ENCODE peak calls at places on chromosomes 12 and 14, in eight cellular contexts. One of them, this sample, is unnamed.
A peak's percentile ranks its signal among the peaks of the same experiment; 100 is the strongest.

GRCh38 chr12:97944576-97944975 is 482.0 kb downstream of the RMST start:
- DNase-seq in CD4-positive, alpha-beta T cell: no peak
- DNase-seq in IMR-90: no peak
- DNase-seq in B cell: no peak
- DNase-seq in lower leg skin: no peak
- DNase-seq in osteocyte: no peak
- DNase-seq in fibroblast of pulmonary artery: no peak
- DNase-seq in gastrocnemius medialis: no peak
- DNase-seq in this sample: peak; percentile 6

GRCh38 chr14:67564236-67564635 is 31.1 kb downstream of the PLEKHH1 start:
- DNase-seq in CD4-positive, alpha-beta T cell: no peak
- DNase-seq in IMR-90: no peak
- DNase-seq in B cell: no peak
- DNase-seq in lower leg skin: no peak
- DNase-seq in osteocyte: no peak
- DNase-seq in fibroblast of pulmonary artery: no peak
- DNase-seq in gastrocnemius medialis: no peak
- DNase-seq in this sample: peak; percentile 40

GRCh38 chr14:99538275-99538674 is 57.1 kb downstream of the CCNK start:
- DNase-seq in CD4-positive, alpha-beta T cell: no peak
- DNase-seq in IMR-90: peak; percentile 25
- DNase-seq in B cell: no peak
- DNase-seq in lower leg skin: no peak
- DNase-seq in osteocyte: no peak
- DNase-seq in fibroblast of pulmonary artery: no peak
- DNase-seq in gastrocnemius medialis: no peak
- DNase-seq in this sample: no peak

GRCh38 chr12:49052451-49053208 is 8.0 kb downstream of the KMT2D start:
- DNase-seq in CD4-positive, alpha-beta T cell: no peak
- DNase-seq in IMR-90: no peak
- DNase-seq in B cell: no peak
- DNase-seq in lower leg skin: no peak
- DNase-seq in osteocyte: no peak
- DNase-seq in fibroblast of pulmonary artery: no peak
- DNase-seq in gastrocnemius medialis: no peak
- DNase-seq in this sample: no peak

GRCh38 chr12:105235299-105235746 is 651 bp downstream of the APPL2 start:
- DNase-seq in CD4-positive, alpha-beta T cell: no peak
- DNase-seq in IMR-90: peak; percentile 26
- DNase-seq in B cell: no peak
- DNase-seq in lower leg skin: no peak
- DNase-seq in osteocyte: no peak
- DNase-seq in fibroblast of pulmonary artery: no peak
- DNase-seq in gastrocnemius medialis: no peak
- DNase-seq in this sample: peak; percentile 39

GRCh38 chr12:50110127-50110761 is 1.8 kb upstream of the COX14 start:
- DNase-seq in CD4-positive, alpha-beta T cell: no peak
- DNase-seq in IMR-90: no peak
- DNase-seq in B cell: peak; percentile 46
- DNase-seq in lower leg skin: no peak
- DNase-seq in osteocyte: no peak
- DNase-seq in fibroblast of pulmonary artery: no peak
- DNase-seq in gastrocnemius medialis: peak; percentile 50
- DNase-seq in this sample: peak; percentile 2

GRCh38 chr12:26058308-26058707 is 66.5 kb downstream of the BHLHE41 start:
- DNase-seq in CD4-positive, alpha-beta T cell: no peak
- DNase-seq in IMR-90: no peak
- DNase-seq in B cell: peak; percentile 21
- DNase-seq in lower leg skin: no peak
- DNase-seq in osteocyte: no peak
- DNase-seq in fibroblast of pulmonary artery: no peak
- DNase-seq in gastrocnemius medialis: no peak
- DNase-seq in this sample: no peak

GRCh38 chr12:95608252-95609033 is 57.2 kb upstream of the USP44 start:
- DNase-seq in CD4-positive, alpha-beta T cell: no peak
- DNase-seq in IMR-90: peak; percentile 76
- DNase-seq in B cell: no peak
- DNase-seq in lower leg skin: peak; percentile 88
- DNase-seq in osteocyte: no peak
- DNase-seq in fibroblast of pulmonary artery: peak; percentile 54
- DNase-seq in gastrocnemius medialis: peak; percentile 13
- DNase-seq in this sample: peak; percentile 83

GRCh38 chr12:89379839-89380467 is 27.7 kb upstream of the DUSP6 start:
- DNase-seq in CD4-positive, alpha-beta T cell: no peak
- DNase-seq in IMR-90: no peak
- DNase-seq in B cell: no peak
- DNase-seq in lower leg skin: no peak
- DNase-seq in osteocyte: no peak
- DNase-seq in fibroblast of pulmonary artery: no peak
- DNase-seq in gastrocnemius medialis: no peak
- DNase-seq in this sample: no peak

GRCh38 chr12:28578361-28578760 is 388.1 kb downstream of the CCDC91 start:
- DNase-seq in CD4-positive, alpha-beta T cell: no peak
- DNase-seq in IMR-90: no peak
- DNase-seq in B cell: no peak
- DNase-seq in lower leg skin: no peak
- DNase-seq in osteocyte: no peak
- DNase-seq in fibroblast of pulmonary artery: no peak
- DNase-seq in gastrocnemius medialis: no peak
- DNase-seq in this sample: peak; percentile 29

GRCh38 chr14:54002653-54003052 is 46.0 kb upstream of the BMP4 start:
- DNase-seq in CD4-positive, alpha-beta T cell: no peak
- DNase-seq in IMR-90: peak; percentile 74
- DNase-seq in B cell: no peak
- DNase-seq in lower leg skin: no peak
- DNase-seq in osteocyte: no peak
- DNase-seq in fibroblast of pulmonary artery: peak; percentile 24
- DNase-seq in gastrocnemius medialis: no peak
- DNase-seq in this sample: no peak

GRCh38 chr14:104843442-104844305 is 21.4 kb upstream of the CEP170B start:
- DNase-seq in CD4-positive, alpha-beta T cell: no peak
- DNase-seq in IMR-90: no peak
- DNase-seq in B cell: no peak
- DNase-seq in lower leg skin: no peak
- DNase-seq in osteocyte: no peak
- DNase-seq in fibroblast of pulmonary artery: no peak
- DNase-seq in gastrocnemius medialis: no peak
- DNase-seq in this sample: no peak

GRCh38 chr14:95524706-95525512 is 8.5 kb upstream of the SYNE3 start:
- DNase-seq in CD4-positive, alpha-beta T cell: no peak
- DNase-seq in IMR-90: peak; percentile 71
- DNase-seq in B cell: no peak
- DNase-seq in lower leg skin: peak; percentile 45
- DNase-seq in osteocyte: no peak
- DNase-seq in fibroblast of pulmonary artery: no peak
- DNase-seq in gastrocnemius medialis: no peak
- DNase-seq in this sample: peak; percentile 74

GRCh38 chr14:95522116-95522515 is 5.7 kb upstream of the SYNE3 start:
- DNase-seq in CD4-positive, alpha-beta T cell: no peak
- DNase-seq in IMR-90: no peak
- DNase-seq in B cell: no peak
- DNase-seq in lower leg skin: peak; percentile 75
- DNase-seq in osteocyte: no peak
- DNase-seq in fibroblast of pulmonary artery: no peak
- DNase-seq in gastrocnemius medialis: no peak
- DNase-seq in this sample: no peak

GRCh38 chr14:95522556-95522955 is 6.1 kb upstream of the SYNE3 start:
- DNase-seq in CD4-positive, alpha-beta T cell: no peak
- DNase-seq in IMR-90: no peak
- DNase-seq in B cell: no peak
- DNase-seq in lower leg skin: no peak
- DNase-seq in osteocyte: no peak
- DNase-seq in fibroblast of pulmonary artery: no peak
- DNase-seq in gastrocnemius medialis: no peak
- DNase-seq in this sample: no peak

GRCh38 chr14:95523051-95523817 is 6.8 kb upstream of the SYNE3 start:
- DNase-seq in CD4-positive, alpha-beta T cell: peak; percentile 39
- DNase-seq in IMR-90: peak; percentile 55
- DNase-seq in B cell: no peak
- DNase-seq in lower leg skin: peak; percentile 49
- DNase-seq in osteocyte: no peak
- DNase-seq in fibroblast of pulmonary artery: peak; percentile 49
- DNase-seq in gastrocnemius medialis: no peak
- DNase-seq in this sample: no peak

GRCh38 chr14:95523818-95524448 is 7.5 kb upstream of the SYNE3 start:
- DNase-seq in CD4-positive, alpha-beta T cell: no peak
- DNase-seq in IMR-90: peak; percentile 89
- DNase-seq in B cell: no peak
- DNase-seq in lower leg skin: peak; percentile 76
- DNase-seq in osteocyte: no peak
- DNase-seq in fibroblast of pulmonary artery: peak; percentile 76
- DNase-seq in gastrocnemius medialis: no peak
- DNase-seq in this sample: no peak
- TF ChIP-seq CTCF in CD4-positive, alpha-beta T cell: peak; percentile 42
- TF ChIP-seq CTCF in IMR-90: no peak
- TF ChIP-seq CTCF in B cell: no peak
- TF ChIP-seq CTCF in lower leg skin: no peak
- TF ChIP-seq CTCF in osteocyte: no peak
- TF ChIP-seq CTCF in fibroblast of pulmonary artery: no peak
- TF ChIP-seq CTCF in gastrocnemius medialis: no peak
- TF ChIP-seq CTCF in this sample: no peak

DNA sequence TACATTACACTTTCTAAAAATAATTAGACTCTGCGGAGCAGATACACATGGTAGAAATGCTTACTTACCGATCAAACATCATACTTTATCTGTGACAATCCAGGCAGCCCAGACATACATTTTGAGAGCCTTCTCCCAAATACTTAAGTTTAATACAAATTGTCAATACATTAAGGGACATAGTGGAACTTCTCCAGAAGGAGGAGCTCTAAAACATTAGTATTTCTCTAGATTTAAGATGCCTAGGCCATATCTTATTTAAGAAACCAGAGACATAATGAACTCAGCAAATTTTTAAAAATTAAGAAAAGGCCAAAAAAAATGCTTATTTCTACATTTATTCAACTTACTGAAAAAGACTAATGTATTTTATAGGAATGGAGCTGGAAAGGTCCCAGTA is 16.1 kb downstream of the ACSM4 start:
- DNase-seq in CD4-positive, alpha-beta T cell: no peak
- DNase-seq in IMR-90: no peak
- DNase-seq in B cell: no peak
- DNase-seq in lower leg skin: no peak
- DNase-seq in osteocyte: no peak
- DNase-seq in fibroblast of pulmonary artery: no peak
- DNase-seq in gastrocnemius medialis: no peak
- DNase-seq in this sample: no peak
- TF ChIP-seq CTCF in CD4-positive, alpha-beta T cell: no peak
- TF ChIP-seq CTCF in IMR-90: peak; percentile 26
- TF ChIP-seq CTCF in B cell: no peak
- TF ChIP-seq CTCF in lower leg skin: no peak
- TF ChIP-seq CTCF in osteocyte: peak; percentile 29
- TF ChIP-seq CTCF in fibroblast of pulmonary artery: no peak
- TF ChIP-seq CTCF in gastrocnemius medialis: no peak
- TF ChIP-seq CTCF in this sample: no peak

GRCh38 chr14:89695846-89696245 is 258.7 kb downstream of the EFCAB11 start:
- DNase-seq in CD4-positive, alpha-beta T cell: no peak
- DNase-seq in IMR-90: no peak
- DNase-seq in B cell: no peak
- DNase-seq in lower leg skin: no peak
- DNase-seq in osteocyte: no peak
- DNase-seq in fibroblast of pulmonary artery: no peak
- DNase-seq in gastrocnemius medialis: no peak
- DNase-seq in this sample: no peak

GRCh38 chr14:89684139-89684538 is 267.1 kb upstream of the FOXN3 start:
- DNase-seq in CD4-positive, alpha-beta T cell: no peak
- DNase-seq in IMR-90: no peak
- DNase-seq in B cell: no peak
- DNase-seq in lower leg skin: no peak
- DNase-seq in osteocyte: no peak
- DNase-seq in fibroblast of pulmonary artery: no peak
- DNase-seq in gastrocnemius medialis: no peak
- DNase-seq in this sample: no peak

GRCh38 chr14:89688520-89688919 is 266.0 kb downstream of the EFCAB11 start:
- DNase-seq in CD4-positive, alpha-beta T cell: no peak
- DNase-seq in IMR-90: peak; percentile 22
- DNase-seq in B cell: no peak
- DNase-seq in lower leg skin: no peak
- DNase-seq in osteocyte: no peak
- DNase-seq in fibroblast of pulmonary artery: peak; percentile 21
- DNase-seq in gastrocnemius medialis: no peak
- DNase-seq in this sample: no peak

DNA sequence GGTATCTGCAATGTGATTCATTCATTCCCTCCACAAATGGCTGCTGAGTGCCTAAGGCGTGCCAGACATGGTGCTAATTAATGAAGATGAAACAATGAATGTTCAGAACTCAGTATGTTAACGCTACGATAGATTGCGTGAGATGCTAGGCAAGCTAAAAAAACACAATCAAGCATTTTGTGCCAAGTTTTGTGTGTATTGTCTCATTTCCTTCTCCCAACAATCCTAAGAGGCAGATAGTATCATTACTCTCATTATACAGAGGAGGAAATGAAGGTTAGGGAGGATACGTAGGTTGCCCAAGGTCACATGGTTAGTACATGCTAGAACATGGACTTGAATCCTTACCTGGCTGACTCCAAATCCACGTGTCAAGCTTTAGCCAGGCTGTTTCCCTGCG is 264.4 kb downstream of the EFCAB11 start:
- DNase-seq in CD4-positive, alpha-beta T cell: no peak
- DNase-seq in IMR-90: no peak
- DNase-seq in B cell: no peak
- DNase-seq in lower leg skin: no peak
- DNase-seq in osteocyte: no peak
- DNase-seq in fibroblast of pulmonary artery: no peak
- DNase-seq in gastrocnemius medialis: no peak
- DNase-seq in this sample: no peak
- TF ChIP-seq CTCF in CD4-positive, alpha-beta T cell: no peak
- TF ChIP-seq CTCF in IMR-90: no peak
- TF ChIP-seq CTCF in B cell: no peak
- TF ChIP-seq CTCF in lower leg skin: no peak
- TF ChIP-seq CTCF in osteocyte: no peak
- TF ChIP-seq CTCF in fibroblast of pulmonary artery: no peak
- TF ChIP-seq CTCF in gastrocnemius medialis: no peak
- TF ChIP-seq CTCF in this sample: no peak

DNA sequence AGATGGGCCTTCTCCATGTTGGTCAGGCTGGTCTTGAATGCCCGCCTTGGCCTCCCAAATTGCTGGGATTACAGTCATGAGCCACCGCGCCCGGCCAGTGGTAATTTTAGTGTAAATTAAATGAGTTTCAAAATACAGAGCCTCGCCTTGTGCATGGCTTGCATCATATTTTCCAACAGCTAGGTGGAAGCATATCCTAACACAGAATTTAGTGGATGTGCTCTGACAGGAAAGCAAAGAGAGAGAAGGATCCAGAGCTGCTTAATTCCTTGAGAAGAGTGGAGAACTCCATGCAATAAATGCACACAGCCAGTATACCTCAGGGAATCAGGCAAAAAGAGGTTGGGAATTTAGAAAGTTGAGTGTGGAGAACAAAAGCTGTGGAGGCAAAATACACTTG is 2.5 kb downstream of the OR6C2 start:
- DNase-seq in CD4-positive, alpha-beta T cell: no peak
- DNase-seq in IMR-90: no peak
- DNase-seq in B cell: no peak
- DNase-seq in lower leg skin: no peak
- DNase-seq in osteocyte: no peak
- DNase-seq in fibroblast of pulmonary artery: no peak
- DNase-seq in gastrocnemius medialis: no peak
- DNase-seq in this sample: no peak
- TF ChIP-seq CTCF in CD4-positive, alpha-beta T cell: no peak
- TF ChIP-seq CTCF in IMR-90: no peak
- TF ChIP-seq CTCF in B cell: no peak
- TF ChIP-seq CTCF in lower leg skin: no peak
- TF ChIP-seq CTCF in osteocyte: no peak
- TF ChIP-seq CTCF in fibroblast of pulmonary artery: no peak
- TF ChIP-seq CTCF in gastrocnemius medialis: no peak
- TF ChIP-seq CTCF in this sample: no peak